ENCODE peak calls at places on chromosomes 11 and 22, in six cellular contexts. K is A549, S is HepG2, A is GM12878, G is K562, J is endothelial cell of umbilical vein. L is an unnamed sample.

GRCh38 chr22:44582016-44582415 is 84.0 kb upstream of the RTL6 start:
- DNase-seq in K (no peak), S (no peak), A (no peak), G (no peak), J (no peak), L (no peak)

GRCh38 chr22:36334081-36334831 is 53.5 kb downstream of the MYH9 start:
- DNase-seq in K (no peak), S (no peak), A (no peak), G (peak; percentile 82), J (no peak), L (peak; percentile 68)

GRCh38 chr11:132941024-132941646 is 591.2 kb downstream of the OPCML start:
- DNase-seq in K (no peak), S (no peak), A (no peak), G (peak; percentile 6), J (peak; percentile 19), L (peak; percentile 34)

GRCh38 chr11:69312418-69313399 is 18.8 kb downstream of the MYEOV start:
- DNase-seq in K (no peak), S (no peak), A (no peak), G (no peak), J (peak; percentile 61), L (peak; percentile 53)

GRCh38 chr22:27312567-27313507 is 488.7 kb downstream of the MN1 start:
- DNase-seq in K (no peak), S (no peak), A (no peak), G (no peak), J (no peak), L (no peak)

GRCh38 chr11:73280606-73281005 is 8.5 kb downstream of the P2RY6 start:
- DNase-seq in K (no peak), S (no peak), A (no peak), G (no peak), J (no peak), L (no peak)

GRCh38 chr11:126304457-126305072 is 705 bp downstream of the DCPS start:
- DNase-seq in K (no peak), S (no peak), A (no peak), G (peak; percentile 29), J (no peak), L (no peak)

GRCh38 chr22:45883811-45884170 is 93.2 kb downstream of the WNT7B start:
- DNase-seq in K (no peak), S (no peak), A (no peak), G (no peak), J (no peak), L (no peak)

GRCh38 chr11:8947230-8947943 is 4.6 kb upstream of the ASCL3 start:
- DNase-seq in K (no peak), S (no peak), A (no peak), G (no peak), J (no peak), L (no peak)

GRCh38 chr22:42399315-42400271 is 32.6 kb downstream of the NFAM1 start:
- DNase-seq in K (no peak), S (no peak), A (no peak), G (peak; percentile 56), J (no peak), L (peak; percentile 81)

GRCh38 chr22:48228468-48228867 is 1466.0 kb downstream of the TBC1D22A start:
- DNase-seq in K (no peak), S (no peak), A (no peak), G (no peak), J (no peak), L (no peak)

GRCh38 chr22:23511627-23512347 is 68.3 kb downstream of the IGLL1 start:
- DNase-seq in K (no peak), S (no peak), A (no peak), G (no peak), J (no peak), L (no peak)

GRCh38 chr11:65211293-65212105 is 29.8 kb downstream of the CAPN1 start:
- DNase-seq in K (no peak), S (no peak), A (no peak), G (no peak), J (no peak), L (no peak)

DNA sequence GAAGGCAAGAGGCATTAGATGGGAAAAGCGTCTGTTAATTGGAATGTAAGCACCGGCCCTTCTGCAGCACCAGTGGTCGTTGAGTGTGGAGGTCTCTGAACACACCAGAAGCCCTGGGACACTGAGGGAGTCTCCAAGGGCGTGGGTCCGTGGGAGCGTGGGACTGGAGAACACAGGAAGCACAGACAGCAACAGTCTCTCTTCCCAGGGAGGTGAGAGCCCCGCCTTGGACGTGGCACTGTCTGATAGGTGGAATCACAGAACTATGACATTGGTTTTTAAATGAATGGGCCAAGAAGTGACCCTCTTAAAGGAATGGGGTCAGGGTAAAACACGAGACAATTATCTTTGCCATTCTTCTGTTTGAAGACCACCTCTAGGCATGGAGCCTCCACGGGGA is 28.1 kb upstream of the BID start:
- DNase-seq in K (no peak), S (no peak), A (no peak), G (no peak), J (no peak), L (no peak)
- TF ChIP-seq POLR2A in K (no peak), S (no peak), A (no peak), G (no peak), J (no peak), L (no peak)

GRCh38 chr11:88886796-88887195 is 179.0 kb downstream of the GRM5 start:
- DNase-seq in K (peak; percentile 6), S (peak; percentile 40), A (peak; percentile 11), G (peak; percentile 15), J (peak; percentile 39), L (peak; percentile 66)
- TF ChIP-seq CTCF in K (peak; percentile 47), S (peak; percentile 81), A (peak; percentile 64), G (peak; percentile 8), J (peak; percentile 33), L (peak; percentile 61)

DNA sequence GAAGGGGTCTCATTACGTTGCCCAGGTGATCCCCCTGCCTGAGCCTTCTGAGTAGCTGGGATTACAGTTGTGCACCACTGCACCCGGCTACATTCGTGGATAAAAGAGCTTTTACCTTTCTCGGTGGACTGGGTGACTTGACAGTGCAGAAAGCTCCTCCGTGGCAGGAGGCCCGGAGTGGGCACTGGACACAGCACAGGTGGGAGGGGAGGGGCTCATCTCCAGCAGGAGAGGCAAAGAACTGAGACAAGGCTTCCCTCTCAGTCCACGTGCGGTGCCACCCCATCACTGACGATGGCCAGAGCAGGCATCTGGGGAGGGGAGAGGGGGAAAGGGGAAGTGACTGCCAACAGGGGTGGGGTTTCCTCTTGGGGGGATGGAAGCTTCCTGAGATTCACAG is 118.4 kb downstream of the SHANK2 start:
- DNase-seq in K (no peak), S (no peak), A (no peak), G (no peak), J (no peak), L (no peak)
- TF ChIP-seq MYC in K (no peak), S (no peak), A (no peak), G (no peak), J (no peak), L (no peak)

DNA sequence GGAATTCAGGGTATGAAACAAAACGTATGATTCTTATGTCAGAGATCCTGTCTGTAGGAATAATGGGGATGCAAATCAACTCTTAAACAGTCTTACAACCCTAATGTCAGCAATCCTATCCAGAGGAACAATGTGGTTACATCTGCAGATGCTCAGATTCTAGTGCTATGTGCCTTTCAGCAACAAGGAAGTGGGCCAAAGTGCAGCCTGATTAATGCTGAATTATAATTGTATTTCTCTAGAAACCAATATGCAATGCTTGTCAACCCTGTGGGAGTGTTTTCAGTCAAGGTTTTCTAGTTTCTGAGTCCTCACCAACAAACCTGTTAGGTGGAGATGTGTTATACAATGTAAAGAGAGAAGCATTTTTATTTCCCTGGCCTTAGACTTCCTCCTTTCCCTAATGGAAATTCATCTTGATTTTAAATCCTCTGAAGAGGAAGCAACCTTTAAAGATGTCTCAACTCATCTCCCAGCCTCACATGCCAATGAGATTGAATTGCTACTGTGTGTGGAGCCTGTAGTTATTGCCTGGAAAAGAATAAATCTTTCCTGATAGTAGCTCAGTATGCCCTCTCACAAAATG is 26.2 kb upstream of the TMEM123 start:
- DNase-seq in K (no peak), S (no peak), A (no peak), G (no peak), J (no peak), L (no peak)
- TF ChIP-seq POLR2A in K (no peak), S (no peak), A (no peak), G (no peak), J (no peak), L (no peak)

GRCh38 chr11:7143908-7144307 is 55.1 kb downstream of the RBMXL2 start:
- DNase-seq in K (no peak), S (no peak), A (no peak), G (no peak), J (peak; percentile 22), L (peak; percentile 16)
- TF ChIP-seq CTCF in K (peak; percentile 38), S (no peak), A (peak; percentile 35), G (no peak), J (no peak), L (peak; percentile 11)

DNA sequence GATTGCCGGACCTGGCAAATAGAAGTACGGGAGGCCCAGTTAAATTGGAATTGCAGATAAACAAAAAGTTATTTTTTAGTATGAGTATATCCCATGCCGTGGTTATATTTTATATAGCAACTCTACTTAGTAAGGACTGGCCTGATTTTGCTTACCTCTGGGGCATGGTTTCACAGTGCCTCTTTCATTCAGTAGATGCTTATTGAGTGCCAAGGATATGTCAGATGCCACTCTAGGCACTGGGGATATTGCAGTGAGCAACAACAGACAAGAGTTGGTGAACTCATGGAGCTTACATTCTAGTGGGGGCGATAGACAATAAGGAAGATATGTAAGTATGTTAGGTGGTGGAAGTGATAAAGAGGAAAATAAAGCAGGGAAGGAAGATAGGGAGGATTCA is 112.2 kb downstream of the TEAD1 start:
- DNase-seq in K (no peak), S (no peak), A (no peak), G (no peak), J (no peak), L (no peak)
- TF ChIP-seq MYC in K (no peak), S (no peak), A (no peak), G (no peak), J (no peak), L (no peak)

GRCh38 chr11:111416231-111416960 is 37.3 kb upstream of the POU2AF1 start:
- DNase-seq in K (no peak), S (no peak), A (no peak), G (no peak), J (no peak), L (no peak)
- TF ChIP-seq POLR2A in K (no peak), S (no peak), A (no peak), G (no peak), J (no peak), L (no peak)

DNA sequence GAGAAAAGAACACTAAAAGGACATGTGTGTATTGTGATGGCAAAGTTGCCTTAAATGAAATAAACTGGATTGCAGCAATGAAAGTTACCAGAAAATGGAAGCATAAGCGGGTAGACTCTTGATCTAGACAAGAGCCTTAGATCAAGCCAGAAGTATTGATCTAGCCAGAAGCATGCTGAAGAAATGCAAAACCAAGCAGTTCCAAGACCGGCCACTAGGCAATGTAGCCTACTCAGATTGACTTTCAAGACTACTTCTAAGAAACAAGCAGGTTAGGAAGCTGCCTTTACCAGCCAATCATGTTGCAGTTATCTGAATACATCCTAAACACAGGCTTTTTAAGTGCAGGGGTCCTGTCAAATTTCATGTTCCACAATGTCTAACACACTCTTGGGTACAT is 54.6 kb downstream of the KCNA4 start:
- DNase-seq in K (no peak), S (no peak), A (no peak), G (no peak), J (no peak), L (peak; percentile 23)
- TF ChIP-seq CTCF in K (no peak), S (no peak), A (no peak), G (no peak), J (no peak), L (peak; percentile 49)

DNA sequence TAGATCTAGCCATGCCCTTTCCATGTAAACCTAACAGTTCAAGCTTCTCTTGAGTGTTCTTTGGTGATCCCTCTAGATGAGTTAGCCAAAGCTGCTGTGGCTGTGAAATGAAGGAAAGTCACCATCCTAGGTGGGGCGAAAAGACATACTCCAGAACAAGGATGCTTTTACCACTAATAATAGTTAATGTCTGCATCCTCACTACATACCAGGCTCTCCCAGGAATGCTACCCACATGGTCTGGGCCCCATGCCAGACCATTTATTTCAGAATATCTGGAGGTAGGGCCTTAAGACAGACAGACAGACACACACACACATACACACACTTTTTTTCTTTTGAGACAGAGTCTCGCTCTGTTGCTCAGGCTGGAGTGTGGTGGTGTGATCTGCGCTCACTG is 14.7 kb downstream of the ABTB2 start:
- DNase-seq in K (no peak), S (no peak), A (no peak), G (no peak), J (no peak), L (no peak)
- TF ChIP-seq MYC in K (no peak), S (no peak), A (no peak), G (no peak), J (no peak), L (no peak)